ENCODE peak calls at places on chromosomes 11 and 22, in ten cellular contexts. H, Y, S, U, C, F, W, B, G and Z are unnamed samples.

GRCh38 chr11:61814958-61815789 is 1.6 kb downstream of the FADS1 start:
- DNase-seq in H (peak; percentile 99), Y (no peak), S (peak; percentile 98), U (peak; percentile 97), C (peak; percentile 99), F (no peak), W (peak; percentile 61), B (peak; percentile 99), G (peak; percentile 80), Z (peak; percentile 98)

GRCh38 chr11:43927925-43928707 is 14.3 kb upstream of the C11orf96 start:
- DNase-seq in H (peak; percentile 47), Y (no peak), S (no peak), U (no peak), C (no peak), F (no peak), W (no peak), B (peak; percentile 57), G (no peak), Z (peak; percentile 74)

GRCh38 chr22:22516992-22517391 is 3.1 kb downstream of the ZNF280A start:
- DNase-seq in H (no peak), Y (no peak), S (no peak), U (no peak), C (no peak), F (no peak), W (no peak), B (no peak), G (no peak), Z (no peak)

GRCh38 chr22:25845985-25846745 is 104.2 kb downstream of the MYO18B start:
- DNase-seq in H (no peak), Y (no peak), S (no peak), U (no peak), C (no peak), F (no peak), W (peak; percentile 41), B (no peak), G (no peak), Z (peak; percentile 64)

GRCh38 chr11:46526489-46527215 is 67.2 kb downstream of the AMBRA1 start:
- DNase-seq in H (no peak), Y (no peak), S (no peak), U (no peak), C (no peak), F (no peak), W (no peak), B (no peak), G (no peak), Z (no peak)

GRCh38 chr11:16365456-16366355 is 9.4 kb upstream of the SOX6 start:
- DNase-seq in H (no peak), Y (no peak), S (no peak), U (no peak), C (no peak), F (no peak), W (no peak), B (no peak), G (no peak), Z (no peak)

GRCh38 chr22:24002849-24003248 is 2.4 kb downstream of the GSTT4 start:
- DNase-seq in H (no peak), Y (no peak), S (no peak), U (no peak), C (no peak), F (no peak), W (no peak), B (no peak), G (no peak), Z (no peak)

GRCh38 chr22:40368016-40368415 is 2.4 kb upstream of the SGSM3 start:
- DNase-seq in H (no peak), Y (no peak), S (no peak), U (no peak), C (no peak), F (no peak), W (no peak), B (no peak), G (no peak), Z (no peak)

GRCh38 chr11:44143987-44144909 is 48.8 kb downstream of the EXT2 start:
- DNase-seq in H (no peak), Y (no peak), S (no peak), U (peak; percentile 15), C (no peak), F (no peak), W (no peak), B (no peak), G (no peak), Z (no peak)

GRCh38 chr22:44894321-44894720 is 115.5 kb downstream of the PHF21B start:
- DNase-seq in H (peak; percentile 34), Y (no peak), S (no peak), U (no peak), C (no peak), F (no peak), W (no peak), B (no peak), G (no peak), Z (peak; percentile 77)

GRCh38 chr11:66142370-66143263 is 72.5 kb downstream of the PACS1 start:
- DNase-seq in H (no peak), Y (no peak), S (no peak), U (peak; percentile 35), C (no peak), F (no peak), W (no peak), B (no peak), G (no peak), Z (no peak)

GRCh38 chr11:76844511-76844910 is 16.2 kb upstream of the ACER3 start:
- DNase-seq in H (no peak), Y (no peak), S (no peak), U (no peak), C (no peak), F (no peak), W (no peak), B (no peak), G (no peak), Z (no peak)

GRCh38 chr22:42680648-42681047 is 31.5 kb upstream of the CYB5R3 start:
- DNase-seq in H (no peak), Y (no peak), S (no peak), U (peak; percentile 66), C (peak; percentile 39), F (no peak), W (no peak), B (peak; percentile 69), G (peak; percentile 66), Z (no peak)

GRCh38 chr11:117146521-117146920 is 2.4 kb downstream of the PAFAH1B2 start:
- DNase-seq in H (no peak), Y (no peak), S (no peak), U (no peak), C (no peak), F (no peak), W (no peak), B (peak; percentile 66), G (no peak), Z (no peak)

GRCh38 chr11:10502065-10502680 is 38.8 kb downstream of the RNF141 start:
- DNase-seq in H (peak; percentile 19), Y (no peak), S (no peak), U (no peak), C (no peak), F (no peak), W (no peak), B (no peak), G (no peak), Z (peak; percentile 63)

GRCh38 chr11:95522871-95523270 is 266.7 kb downstream of the FAM76B start:
- DNase-seq in H (no peak), Y (no peak), S (no peak), U (no peak), C (no peak), F (no peak), W (no peak), B (no peak), G (no peak), Z (no peak)

GRCh38 chr11:76769645-76770586 is 13.2 kb upstream of the TSKU start:
- DNase-seq in H (no peak), Y (no peak), S (no peak), U (no peak), C (no peak), F (no peak), W (no peak), B (peak; percentile 67), G (no peak), Z (no peak)